ENCODE peak calls at places on chromosome 10, in four cellular contexts. One of them, this sample, is unnamed.

GRCh38 chr10:5663692-5664427 is 2.5 kb downstream of the ASB13 start:
- DNase-seq in activated naive CD4-positive, alpha-beta T cell: no peak
- DNase-seq in stimulated activated CD8-positive, alpha-beta memory T cell treated with anti-CD3 and anti-CD28 coated beads, Interleukin-15, amount 100 ng/mL, for 4 hours: no peak
- DNase-seq in NCI-H69: peak; percentile 29
- DNase-seq in this sample: no peak

GRCh38 chr10:78899996-78900714 is 168.6 kb upstream of the ZMIZ1 start:
- DNase-seq in activated naive CD4-positive, alpha-beta T cell: no peak
- DNase-seq in stimulated activated CD8-positive, alpha-beta memory T cell treated with anti-CD3 and anti-CD28 coated beads, Interleukin-15, amount 100 ng/mL, for 4 hours: no peak
- DNase-seq in NCI-H69: no peak
- DNase-seq in this sample: no peak

GRCh38 chr10:29728541-29729049 is 93.8 kb upstream of the SVIL start:
- DNase-seq in activated naive CD4-positive, alpha-beta T cell: no peak
- DNase-seq in stimulated activated CD8-positive, alpha-beta memory T cell treated with anti-CD3 and anti-CD28 coated beads, Interleukin-15, amount 100 ng/mL, for 4 hours: no peak
- DNase-seq in NCI-H69: peak; percentile 4
- DNase-seq in this sample: no peak

GRCh38 chr10:117757121-117757795 is 214.7 kb downstream of the EMX2 start:
- DNase-seq in activated naive CD4-positive, alpha-beta T cell: no peak
- DNase-seq in stimulated activated CD8-positive, alpha-beta memory T cell treated with anti-CD3 and anti-CD28 coated beads, Interleukin-15, amount 100 ng/mL, for 4 hours: no peak
- DNase-seq in NCI-H69: peak; percentile 56
- DNase-seq in this sample: no peak

GRCh38 chr10:74145133-74145532 is 5.5 kb downstream of the AP3M1 start:
- DNase-seq in activated naive CD4-positive, alpha-beta T cell: no peak
- DNase-seq in stimulated activated CD8-positive, alpha-beta memory T cell treated with anti-CD3 and anti-CD28 coated beads, Interleukin-15, amount 100 ng/mL, for 4 hours: no peak
- DNase-seq in NCI-H69: no peak
- DNase-seq in this sample: peak; percentile 54

GRCh38 chr10:125084191-125085186 is 75.9 kb downstream of the CTBP2 start:
- DNase-seq in activated naive CD4-positive, alpha-beta T cell: no peak
- DNase-seq in stimulated activated CD8-positive, alpha-beta memory T cell treated with anti-CD3 and anti-CD28 coated beads, Interleukin-15, amount 100 ng/mL, for 4 hours: no peak
- DNase-seq in NCI-H69: no peak
- DNase-seq in this sample: peak; percentile 86

GRCh38 chr10:62690703-62691102 is 113.8 kb upstream of the ADO start:
- DNase-seq in activated naive CD4-positive, alpha-beta T cell: no peak
- DNase-seq in stimulated activated CD8-positive, alpha-beta memory T cell treated with anti-CD3 and anti-CD28 coated beads, Interleukin-15, amount 100 ng/mL, for 4 hours: no peak
- DNase-seq in NCI-H69: peak; percentile 2
- DNase-seq in this sample: no peak

GRCh38 chr10:61842755-61843497 is 58.6 kb upstream of the ARID5B start:
- DNase-seq in activated naive CD4-positive, alpha-beta T cell: no peak
- DNase-seq in stimulated activated CD8-positive, alpha-beta memory T cell treated with anti-CD3 and anti-CD28 coated beads, Interleukin-15, amount 100 ng/mL, for 4 hours: no peak
- DNase-seq in NCI-H69: no peak
- DNase-seq in this sample: peak; percentile 35

GRCh38 chr10:43195557-43195956 is 57.3 kb downstream of the CSGALNACT2 start:
- DNase-seq in activated naive CD4-positive, alpha-beta T cell: no peak
- DNase-seq in stimulated activated CD8-positive, alpha-beta memory T cell treated with anti-CD3 and anti-CD28 coated beads, Interleukin-15, amount 100 ng/mL, for 4 hours: no peak
- DNase-seq in NCI-H69: no peak
- DNase-seq in this sample: no peak